ENCODE peak calls at places on chromosomes 2 and 18, in five cellular contexts. One of them, this sample, is unnamed.

GRCh38 chr2:238430781-238431180 is 4.1 kb downstream of the ASB1 start:
- DNase-seq in stimulated activated CD8-positive, alpha-beta memory T cell treated with anti-CD3 and anti-CD28 coated beads, Interleukin-15, amount 100 ng/mL, for 48 hours: no peak
- DNase-seq in GM12865: no peak
- DNase-seq in fibroblast of pulmonary artery: no peak
- DNase-seq in tibial nerve: no peak
- DNase-seq in this sample: no peak

GRCh38 chr18:45449761-45450227 is 165.5 kb upstream of the SLC14A2 start:
- DNase-seq in stimulated activated CD8-positive, alpha-beta memory T cell treated with anti-CD3 and anti-CD28 coated beads, Interleukin-15, amount 100 ng/mL, for 48 hours: no peak
- DNase-seq in GM12865: no peak
- DNase-seq in fibroblast of pulmonary artery: no peak
- DNase-seq in tibial nerve: peak; percentile 69
- DNase-seq in this sample: no peak

GRCh38 chr18:73288813-73289212 is 421.0 kb upstream of the NETO1 start:
- DNase-seq in stimulated activated CD8-positive, alpha-beta memory T cell treated with anti-CD3 and anti-CD28 coated beads, Interleukin-15, amount 100 ng/mL, for 48 hours: no peak
- DNase-seq in GM12865: no peak
- DNase-seq in fibroblast of pulmonary artery: no peak
- DNase-seq in tibial nerve: no peak
- DNase-seq in this sample: no peak

GRCh38 chr2:200300065-200300464 is 6.4 kb upstream of the SPATS2L start:
- DNase-seq in stimulated activated CD8-positive, alpha-beta memory T cell treated with anti-CD3 and anti-CD28 coated beads, Interleukin-15, amount 100 ng/mL, for 48 hours: no peak
- DNase-seq in GM12865: no peak
- DNase-seq in fibroblast of pulmonary artery: no peak
- DNase-seq in tibial nerve: no peak
- DNase-seq in this sample: no peak

GRCh38 chr2:113228991-113229716 is 49.6 kb downstream of the PAX8 start:
- DNase-seq in stimulated activated CD8-positive, alpha-beta memory T cell treated with anti-CD3 and anti-CD28 coated beads, Interleukin-15, amount 100 ng/mL, for 48 hours: no peak
- DNase-seq in GM12865: no peak
- DNase-seq in fibroblast of pulmonary artery: no peak
- DNase-seq in tibial nerve: no peak
- DNase-seq in this sample: no peak

GRCh38 chr2:8049851-8050571 is 631.8 kb upstream of the ID2 start:
- DNase-seq in stimulated activated CD8-positive, alpha-beta memory T cell treated with anti-CD3 and anti-CD28 coated beads, Interleukin-15, amount 100 ng/mL, for 48 hours: peak; percentile 64
- DNase-seq in GM12865: peak; percentile 94
- DNase-seq in fibroblast of pulmonary artery: no peak
- DNase-seq in tibial nerve: no peak
- DNase-seq in this sample: peak; percentile 74

GRCh38 chr2:205245652-205246051 is 436.6 kb upstream of the NRP2 start:
- DNase-seq in stimulated activated CD8-positive, alpha-beta memory T cell treated with anti-CD3 and anti-CD28 coated beads, Interleukin-15, amount 100 ng/mL, for 48 hours: no peak
- DNase-seq in GM12865: no peak
- DNase-seq in fibroblast of pulmonary artery: peak; percentile 56
- DNase-seq in tibial nerve: no peak
- DNase-seq in this sample: no peak

GRCh38 chr2:170165129-170165528 is 12.8 kb upstream of the MYO3B start:
- DNase-seq in stimulated activated CD8-positive, alpha-beta memory T cell treated with anti-CD3 and anti-CD28 coated beads, Interleukin-15, amount 100 ng/mL, for 48 hours: no peak
- DNase-seq in GM12865: no peak
- DNase-seq in fibroblast of pulmonary artery: peak; percentile 16
- DNase-seq in tibial nerve: no peak
- DNase-seq in this sample: no peak

GRCh38 chr2:106269591-106270291 is 75.6 kb upstream of the UXS1 start:
- DNase-seq in stimulated activated CD8-positive, alpha-beta memory T cell treated with anti-CD3 and anti-CD28 coated beads, Interleukin-15, amount 100 ng/mL, for 48 hours: peak; percentile 5
- DNase-seq in GM12865: peak; percentile 26
- DNase-seq in fibroblast of pulmonary artery: no peak
- DNase-seq in tibial nerve: no peak
- DNase-seq in this sample: peak; percentile 26

GRCh38 chr2:175097297-175097696 is 70.7 kb downstream of the ATF2 start:
- DNase-seq in stimulated activated CD8-positive, alpha-beta memory T cell treated with anti-CD3 and anti-CD28 coated beads, Interleukin-15, amount 100 ng/mL, for 48 hours: no peak
- DNase-seq in GM12865: no peak
- DNase-seq in fibroblast of pulmonary artery: peak; percentile 42
- DNase-seq in tibial nerve: no peak
- DNase-seq in this sample: no peak

GRCh38 chr2:118056165-118056534 is 32.1 kb upstream of the INSIG2 start:
- DNase-seq in stimulated activated CD8-positive, alpha-beta memory T cell treated with anti-CD3 and anti-CD28 coated beads, Interleukin-15, amount 100 ng/mL, for 48 hours: no peak
- DNase-seq in GM12865: peak; percentile 86
- DNase-seq in fibroblast of pulmonary artery: no peak
- DNase-seq in tibial nerve: peak; percentile 13
- DNase-seq in this sample: no peak

GRCh38 chr2:145012806-145013205 is 492.9 kb upstream of the ZEB2 start:
- DNase-seq in stimulated activated CD8-positive, alpha-beta memory T cell treated with anti-CD3 and anti-CD28 coated beads, Interleukin-15, amount 100 ng/mL, for 48 hours: no peak
- DNase-seq in GM12865: no peak
- DNase-seq in fibroblast of pulmonary artery: peak; percentile 25
- DNase-seq in tibial nerve: no peak
- DNase-seq in this sample: no peak

GRCh38 chr2:286774-287392 is 1.0 kb downstream of the ALKAL2 start:
- DNase-seq in stimulated activated CD8-positive, alpha-beta memory T cell treated with anti-CD3 and anti-CD28 coated beads, Interleukin-15, amount 100 ng/mL, for 48 hours: no peak
- DNase-seq in GM12865: no peak
- DNase-seq in fibroblast of pulmonary artery: peak; percentile 8
- DNase-seq in tibial nerve: no peak
- DNase-seq in this sample: no peak

GRCh38 chr2:102258386-102259074 is 52.8 kb upstream of the IL1RL1 start:
- DNase-seq in stimulated activated CD8-positive, alpha-beta memory T cell treated with anti-CD3 and anti-CD28 coated beads, Interleukin-15, amount 100 ng/mL, for 48 hours: no peak
- DNase-seq in GM12865: no peak
- DNase-seq in fibroblast of pulmonary artery: peak; percentile 94
- DNase-seq in tibial nerve: no peak
- DNase-seq in this sample: no peak

GRCh38 chr2:64283015-64283570 is 138.9 kb upstream of the PELI1 start:
- DNase-seq in stimulated activated CD8-positive, alpha-beta memory T cell treated with anti-CD3 and anti-CD28 coated beads, Interleukin-15, amount 100 ng/mL, for 48 hours: no peak
- DNase-seq in GM12865: peak; percentile 28
- DNase-seq in fibroblast of pulmonary artery: no peak
- DNase-seq in tibial nerve: no peak
- DNase-seq in this sample: no peak

GRCh38 chr2:212142616-212143015 is 396.0 kb downstream of the ERBB4 start:
- DNase-seq in stimulated activated CD8-positive, alpha-beta memory T cell treated with anti-CD3 and anti-CD28 coated beads, Interleukin-15, amount 100 ng/mL, for 48 hours: no peak
- DNase-seq in GM12865: no peak
- DNase-seq in fibroblast of pulmonary artery: no peak
- DNase-seq in tibial nerve: no peak
- DNase-seq in this sample: no peak

GRCh38 chr2:110637093-110637492 is 40.8 kb downstream of the BUB1 start:
- DNase-seq in stimulated activated CD8-positive, alpha-beta memory T cell treated with anti-CD3 and anti-CD28 coated beads, Interleukin-15, amount 100 ng/mL, for 48 hours: no peak
- DNase-seq in GM12865: no peak
- DNase-seq in fibroblast of pulmonary artery: no peak
- DNase-seq in tibial nerve: no peak
- DNase-seq in this sample: no peak

GRCh38 chr2:21822505-21822904 is 698.7 kb downstream of the TDRD15 start:
- DNase-seq in stimulated activated CD8-positive, alpha-beta memory T cell treated with anti-CD3 and anti-CD28 coated beads, Interleukin-15, amount 100 ng/mL, for 48 hours: no peak
- DNase-seq in GM12865: no peak
- DNase-seq in fibroblast of pulmonary artery: no peak
- DNase-seq in tibial nerve: no peak
- DNase-seq in this sample: no peak

GRCh38 chr18:78571063-78571785 is 408.4 kb upstream of the SALL3 start:
- DNase-seq in stimulated activated CD8-positive, alpha-beta memory T cell treated with anti-CD3 and anti-CD28 coated beads, Interleukin-15, amount 100 ng/mL, for 48 hours: no peak
- DNase-seq in GM12865: no peak
- DNase-seq in fibroblast of pulmonary artery: no peak
- DNase-seq in tibial nerve: no peak
- DNase-seq in this sample: no peak

GRCh38 chr2:191030521-191031154 is 16.7 kb upstream of the STAT1 start:
- DNase-seq in stimulated activated CD8-positive, alpha-beta memory T cell treated with anti-CD3 and anti-CD28 coated beads, Interleukin-15, amount 100 ng/mL, for 48 hours: no peak
- DNase-seq in GM12865: peak; percentile 67
- DNase-seq in fibroblast of pulmonary artery: peak; percentile 68
- DNase-seq in tibial nerve: peak; percentile 47
- DNase-seq in this sample: no peak

GRCh38 chr2:19675856-19676460 is 225.8 kb downstream of the TTC32 start:
- DNase-seq in stimulated activated CD8-positive, alpha-beta memory T cell treated with anti-CD3 and anti-CD28 coated beads, Interleukin-15, amount 100 ng/mL, for 48 hours: no peak
- DNase-seq in GM12865: no peak
- DNase-seq in fibroblast of pulmonary artery: no peak
- DNase-seq in tibial nerve: no peak
- DNase-seq in this sample: no peak

GRCh38 chr18:13036622-13037320 is 45.6 kb downstream of the CEP192 start:
- DNase-seq in stimulated activated CD8-positive, alpha-beta memory T cell treated with anti-CD3 and anti-CD28 coated beads, Interleukin-15, amount 100 ng/mL, for 48 hours: no peak
- DNase-seq in GM12865: no peak
- DNase-seq in fibroblast of pulmonary artery: peak; percentile 3
- DNase-seq in tibial nerve: no peak
- DNase-seq in this sample: no peak

GRCh38 chr2:231932985-231933915 is 7.1 kb upstream of the NPPC start:
- DNase-seq in stimulated activated CD8-positive, alpha-beta memory T cell treated with anti-CD3 and anti-CD28 coated beads, Interleukin-15, amount 100 ng/mL, for 48 hours: no peak
- DNase-seq in GM12865: no peak
- DNase-seq in fibroblast of pulmonary artery: no peak
- DNase-seq in tibial nerve: no peak
- DNase-seq in this sample: no peak